ENCODE peak calls at places on chromosome 1, in nine cellular contexts. D, N, R, M, U, P, G, I and J are unnamed samples.
A peak's percentile ranks its signal among the peaks of the same experiment; 100 is the strongest.

GRCh38 chr1:2088434-2088833 is 38.2 kb downstream of the PRKCZ start:
- DNase-seq in M (no peak), I (no peak), U (peak; percentile 27), N (no peak), D (no peak), P (no peak), G (no peak), R (no peak), J (no peak)

GRCh38 chr1:147840909-147841308 is 61.7 kb upstream of the GJA8 start:
- DNase-seq in M (no peak), P (no peak), R (no peak), I (no peak), D (no peak), N (peak; percentile 19), G (peak; percentile 12), U (no peak), J (peak; percentile 10)

GRCh38 chr1:214549604-214550338 is 1.6 kb downstream of the PTPN14 start:
- DNase-seq in D (no peak), P (no peak), I (peak; percentile 60), N (peak; percentile 55), R (no peak), G (no peak), M (no peak), U (peak; percentile 40), J (no peak)

GRCh38 chr1:31669433-31669785 is 24.7 kb upstream of the PEF1 start:
- DNase-seq in M (no peak), N (no peak), I (no peak), D (no peak), P (no peak), R (no peak), G (no peak), U (no peak), J (no peak)

GRCh38 chr1:235683653-235684052 is 34.1 kb upstream of the GNG4 start:
- DNase-seq in G (no peak), I (no peak), R (no peak), P (no peak), N (no peak), M (no peak), U (no peak), D (no peak), J (no peak)

GRCh38 chr1:11030865-11031264 is 16.2 kb downstream of the MASP2 start:
- DNase-seq in D (no peak), N (no peak), M (no peak), P (peak; percentile 17), U (no peak), G (no peak), I (no peak), R (no peak), J (no peak)

GRCh38 chr1:155107309-155108283 is 20.1 kb upstream of the EFNA1 start:
- DNase-seq in P (no peak), R (no peak), N (peak; percentile 72), U (no peak), I (no peak), M (no peak), D (no peak), G (no peak), J (no peak)

GRCh38 chr1:5709461-5709860 is 282.8 kb downstream of the NPHP4 start:
- DNase-seq in G (no peak), R (no peak), M (peak; percentile 17), D (no peak), I (no peak), P (no peak), U (no peak), N (no peak), J (no peak)

GRCh38 chr1:212207118-212207517 is 78.1 kb upstream of the PPP2R5A start:
- DNase-seq in N (no peak), U (no peak), P (peak; percentile 18), D (no peak), R (no peak), I (no peak), M (no peak), G (no peak), J (no peak)

GRCh38 chr1:1230656-1231399 is 973 bp downstream of the SDF4 start:
- DNase-seq in P (no peak), M (no peak), N (peak; percentile 81), G (no peak), I (no peak), U (no peak), R (no peak), D (no peak), J (no peak)

GRCh38 chr1:173903827-173904226 is 13.3 kb downstream of the SERPINC1 start:
- DNase-seq in G (no peak), U (no peak), N (no peak), M (no peak), P (no peak), R (no peak), I (no peak), D (no peak), J (no peak)

GRCh38 chr1:164891615-164892014 is 332.6 kb downstream of the PBX1 start:
- DNase-seq in R (no peak), M (no peak), N (no peak), P (no peak), I (peak; percentile 50), U (no peak), G (no peak), D (no peak), J (no peak)

GRCh38 chr1:147612366-147612765 is 58.0 kb downstream of the ACP6 start:
- DNase-seq in M (no peak), I (no peak), D (no peak), R (no peak), G (no peak), P (no peak), N (peak; percentile 65), U (no peak), J (no peak)

DNA sequence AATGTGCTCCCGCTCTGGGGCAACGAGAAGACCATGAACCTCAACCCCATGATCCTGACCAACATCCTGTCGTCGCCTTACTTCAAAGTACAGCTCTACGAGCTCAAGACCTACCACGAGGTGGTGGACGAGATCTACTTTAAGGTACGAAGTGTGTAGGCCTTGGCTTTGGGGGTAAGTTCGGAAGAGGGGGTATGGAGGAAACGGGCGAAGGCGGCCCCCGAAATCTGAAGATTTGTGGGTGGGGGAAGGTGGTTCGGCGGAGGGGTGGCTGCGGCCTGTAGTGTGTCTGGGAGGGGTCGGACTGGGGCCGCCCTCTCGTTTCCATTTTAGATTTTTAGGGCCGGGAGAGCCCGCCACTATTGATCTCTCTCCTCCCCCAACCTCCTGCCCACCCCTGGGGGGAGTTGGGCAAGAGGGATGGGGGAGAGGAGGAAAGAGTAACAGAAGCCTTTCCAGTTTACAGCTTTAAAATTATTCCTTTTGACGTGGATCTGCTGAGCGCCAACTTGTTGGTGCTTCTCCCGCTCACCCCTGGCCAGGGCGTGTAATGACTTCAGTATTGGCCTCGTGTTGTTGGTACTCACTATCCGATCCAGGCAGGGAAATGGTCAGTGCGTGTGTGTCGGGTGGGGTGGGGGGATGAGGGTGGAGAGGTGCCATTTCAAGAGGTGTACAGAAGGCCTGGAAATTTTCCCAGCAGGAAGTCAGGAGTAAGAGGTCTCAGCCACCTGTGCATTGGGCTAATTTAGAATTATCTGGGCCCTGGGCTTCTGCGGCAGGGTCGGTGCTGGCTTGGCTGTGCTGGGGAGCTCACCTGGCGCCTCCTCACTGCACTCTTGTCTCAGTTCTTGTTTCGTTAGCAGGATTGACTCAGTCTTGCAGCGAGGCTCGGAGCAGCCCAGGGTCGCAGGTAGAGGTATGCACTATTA is 880 bp downstream of the PRPF38B start:
- DNase-seq in D (no peak), R (no peak), G (peak; percentile 58), M (peak; percentile 52), U (peak; percentile 36), N (peak; percentile 76), P (peak; percentile 91), I (peak; percentile 64), J (peak; percentile 68)
- TF ChIP-seq CTCF in D (peak; percentile 27), R (no peak), G (no peak), M (no peak), U (peak; percentile 36), N (peak; percentile 51), P (no peak), I (no peak), J (peak; percentile 33)

GRCh38 chr1:45827256-45827655 is 23.8 kb downstream of the MAST2 start:
- DNase-seq in U (no peak), M (no peak), P (no peak), G (no peak), R (no peak), N (no peak), D (no peak), I (no peak), J (no peak)

GRCh38 chr1:45820797-45821196 is 17.4 kb downstream of the MAST2 start:
- DNase-seq in U (no peak), P (no peak), G (no peak), N (no peak), I (no peak), M (no peak), D (no peak), R (no peak), J (no peak)

GRCh38 chr1:45822644-45823043 is 19.2 kb downstream of the MAST2 start:
- DNase-seq in I (no peak), P (no peak), M (no peak), N (peak; percentile 16), D (no peak), R (no peak), G (no peak), U (no peak), J (no peak)

GRCh38 chr1:45828841-45829240 is 25.4 kb downstream of the MAST2 start:
- DNase-seq in N (no peak), D (no peak), P (no peak), U (no peak), G (no peak), M (no peak), R (no peak), I (no peak), J (no peak)

GRCh38 chr1:45824607-45825006 is 21.2 kb downstream of the MAST2 start:
- DNase-seq in U (no peak), R (no peak), P (no peak), G (no peak), D (no peak), I (no peak), N (no peak), M (no peak), J (no peak)
- TF ChIP-seq CTCF in U (no peak), R (no peak), P (no peak), G (no peak), D (no peak), I (peak; percentile 39), N (no peak), M (no peak), J (no peak)

GRCh38 chr1:197692965-197693364 is 82.3 kb downstream of the DENND1B start:
- DNase-seq in P (no peak), D (no peak), I (no peak), R (no peak), G (no peak), U (no peak), M (no peak), N (no peak), J (peak; percentile 6)
- TF ChIP-seq CTCF in P (no peak), D (peak; percentile 36), I (no peak), R (no peak), G (peak; percentile 55), U (no peak), M (no peak), N (peak; percentile 37), J (no peak)

DNA sequence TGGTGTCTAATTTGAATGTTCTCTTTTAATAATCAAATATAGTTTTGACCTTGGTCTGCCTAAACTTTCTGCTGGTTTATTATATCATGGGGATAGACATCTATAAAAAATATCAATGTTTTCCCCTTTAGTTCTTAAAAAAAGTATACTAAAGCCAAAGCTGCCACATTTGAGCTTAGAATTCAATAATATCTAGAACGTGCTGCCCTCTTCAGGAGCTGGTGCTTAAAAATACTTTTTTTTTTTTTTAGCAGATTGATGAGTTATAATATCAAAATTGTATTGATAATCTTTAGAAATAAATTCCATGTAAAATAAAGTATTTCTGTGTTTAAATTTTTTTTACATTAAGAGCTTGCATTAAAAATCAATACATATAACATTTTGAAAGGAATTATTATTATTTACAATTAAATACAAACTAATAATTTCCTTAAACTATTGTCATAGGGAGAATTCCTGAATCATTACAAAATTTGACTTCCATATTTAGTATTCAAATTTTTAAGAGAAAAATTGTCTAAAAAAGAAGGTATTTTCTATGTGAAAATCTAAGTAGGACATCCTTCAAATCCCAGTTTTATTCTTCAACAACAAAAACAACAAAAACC is 40.1 kb upstream of the ADGRL2 start:
- DNase-seq in I (peak; percentile 33), G (peak; percentile 7), P (no peak), U (peak; percentile 5), N (peak; percentile 42), R (no peak), D (no peak), M (no peak), J (no peak)
- TF ChIP-seq CTCF in I (peak; percentile 52), G (peak; percentile 8), P (no peak), U (peak; percentile 42), N (peak; percentile 60), R (peak; percentile 41), D (peak; percentile 61), M (peak; percentile 24), J (no peak)